ENCODE peak calls at places on chromosomes 4 and X, in ten cellular contexts. P is uterus; S is CD8-positive, alpha-beta memory T cell; A is C1 segment of cervical spinal cord; M is stomach; E is AG04450; X is activated naive CD8-positive, alpha-beta T cell treated with anti-CD3 and anti-CD28 coated beads, Interleukin-2, amount 50 U/mL, for 24 hours; L is dermis blood vessel endothelial cell; I is omental fat pad; Y is Caki2. J is an unnamed sample.

GRCh38 chr4:169249214-169249973 is 21.4 kb downstream of the SH3RF1 start:
- DNase-seq in P (no peak), S (no peak), A (no peak), M (no peak), E (no peak), X (no peak), L (peak; percentile 70), I (no peak), Y (peak; percentile 85), J (no peak)

GRCh38 chr4:87423313-87424031 is 1.1 kb downstream of the NUDT9 start:
- DNase-seq in P (no peak), S (no peak), A (no peak), M (no peak), E (no peak), X (no peak), L (peak; percentile 40), I (no peak), Y (no peak), J (no peak)

GRCh38 chr4:189355590-189355989 is 585.1 kb upstream of the FRG1 start:
- DNase-seq in P (no peak), S (no peak), A (no peak), M (no peak), E (no peak), X (no peak), L (no peak), I (no peak), Y (no peak), J (no peak)

GRCh38 chr4:3766207-3766790 is at the start of gene ADRA2C:
- DNase-seq in P (peak; percentile 55), S (no peak), A (no peak), M (no peak), E (no peak), X (no peak), L (peak; percentile 24), I (no peak), Y (peak; percentile 45), J (no peak)

GRCh38 chr4:114599231-114600065 is 841 bp downstream of the UGT8 start:
- DNase-seq in P (no peak), S (no peak), A (peak; percentile 58), M (peak; percentile 43), E (no peak), X (no peak), L (no peak), I (no peak), Y (peak; percentile 35), J (no peak)

GRCh38 chr4:55184600-55185523 is 59.5 kb upstream of the KDR start:
- DNase-seq in P (no peak), S (no peak), A (no peak), M (peak; percentile 29), E (peak; percentile 26), X (peak; percentile 29), L (peak; percentile 50), I (no peak), Y (no peak), J (no peak)

GRCh38 chr4:36187723-36188333 is 56.5 kb downstream of the ARAP2 start:
- DNase-seq in P (no peak), S (no peak), A (no peak), M (no peak), E (no peak), X (no peak), L (no peak), I (no peak), Y (peak; percentile 7), J (no peak)

GRCh38 chr4:4462970-4463369 is 76.1 kb downstream of the NSG1 start:
- DNase-seq in P (no peak), S (no peak), A (no peak), M (no peak), E (no peak), X (no peak), L (no peak), I (no peak), Y (no peak), J (no peak)

GRCh38 chr4:4549534-4549933 is 7.7 kb upstream of the STX18 start:
- DNase-seq in P (no peak), S (no peak), A (no peak), M (no peak), E (no peak), X (no peak), L (peak; percentile 44), I (no peak), Y (no peak), J (no peak)

GRCh38 chrX:132940727-132941162 is 17.7 kb downstream of the HS6ST2 start:
- DNase-seq in P (no peak), S (no peak), A (no peak), M (no peak), E (no peak), X (no peak), L (no peak), I (no peak), Y (peak; percentile 6), J (no peak)

GRCh38 chrX:103464071-103464773 is 55.1 kb downstream of the RAB40A start:
- DNase-seq in P (peak; percentile 21), S (no peak), A (peak; percentile 30), M (no peak), E (no peak), X (peak; percentile 20), L (peak; percentile 71), I (no peak), Y (peak; percentile 22), J (no peak)

GRCh38 chr4:122205687-122206086 is 53.6 kb downstream of the BLTP1 start:
- DNase-seq in P (no peak), S (no peak), A (no peak), M (no peak), E (no peak), X (no peak), L (no peak), I (no peak), Y (peak; percentile 2), J (no peak)

GRCh38 chr4:119746951-119747350 is 118.3 kb upstream of the PDE5A start:
- DNase-seq in P (no peak), S (no peak), A (no peak), M (no peak), E (no peak), X (no peak), L (no peak), I (no peak), Y (no peak), J (no peak)

GRCh38 chr4:7890635-7891393 is 48.8 kb downstream of the AFAP1 start:
- DNase-seq in P (no peak), S (no peak), A (no peak), M (no peak), E (no peak), X (no peak), L (peak; percentile 76), I (no peak), Y (peak; percentile 77), J (no peak)

GRCh38 chr4:155766544-155766943 is 7.7 kb downstream of the GUCY1B1 start:
- DNase-seq in P (no peak), S (no peak), A (no peak), M (no peak), E (no peak), X (no peak), L (no peak), I (no peak), Y (no peak), J (no peak)

GRCh38 chr4:150970685-150971151 is 44.4 kb downstream of the LRBA start:
- DNase-seq in P (no peak), S (no peak), A (no peak), M (no peak), E (no peak), X (no peak), L (no peak), I (no peak), Y (no peak), J (no peak)

GRCh38 chrX:111467896-111468295 is 43.5 kb upstream of the SERTM2 start:
- DNase-seq in P (peak; percentile 30), S (no peak), A (no peak), M (no peak), E (no peak), X (no peak), L (no peak), I (no peak), Y (no peak), J (peak; percentile 39)

GRCh38 chrX:150051096-150051495 is 112.8 kb upstream of the EOLA2 start:
- DNase-seq in P (no peak), S (no peak), A (no peak), M (no peak), E (no peak), X (no peak), L (peak; percentile 30), I (no peak), Y (no peak), J (no peak)

GRCh38 chrX:81708506-81708905 is 506.6 kb downstream of the SH3BGRL start:
- DNase-seq in P (no peak), S (no peak), A (no peak), M (no peak), E (no peak), X (no peak), L (no peak), I (no peak), Y (no peak), J (no peak)

GRCh38 chrX:38898261-38898660 is 97.0 kb downstream of the MID1IP1 start:
- DNase-seq in P (no peak), S (no peak), A (no peak), M (no peak), E (no peak), X (no peak), L (no peak), I (no peak), Y (no peak), J (no peak)